ENCODE peak calls at places on chromosomes 5 and 9, in five cellular contexts. X, H, K, T and M are unnamed samples.

GRCh38 chr5:96052374-96052773 is 90.7 kb upstream of the ELL2 start:
- DNase-seq in X (no peak), H (no peak), K (no peak), T (no peak), M (no peak)

GRCh38 chr5:43432486-43433365 is 20.5 kb upstream of the CCL28 start:
- DNase-seq in X (peak), H (peak), K (no peak), T (peak), M (peak)

GRCh38 chr5:142295960-142296860 is 28.6 kb downstream of the SPRY4 start:
- DNase-seq in X (no peak), H (no peak), K (no peak), T (no peak), M (no peak)

GRCh38 chr9:86485359-86485758 is 131.1 kb upstream of the TUT7 start:
- DNase-seq in X (no peak), H (no peak), K (no peak), T (no peak), M (no peak)

GRCh38 chr9:88661759-88662158 is 126.8 kb downstream of the NXNL2 start:
- DNase-seq in X (no peak), H (no peak), K (no peak), T (no peak), M (no peak)

GRCh38 chr5:111115229-111115628 is 23.1 kb downstream of the WDR36 start:
- DNase-seq in X (no peak), H (no peak), K (no peak), T (no peak), M (no peak)

GRCh38 chr9:129619787-129620668 is 873 bp downstream of the C9orf50 start:
- DNase-seq in X (no peak), H (no peak), K (no peak), T (no peak), M (no peak)

GRCh38 chr9:134364391-134365114 is 38.3 kb downstream of the RXRA start:
- DNase-seq in X (no peak), H (no peak), K (no peak), T (no peak), M (no peak)

GRCh38 chr9:96159596-96159995 is 142.4 kb downstream of the HSD17B3 start:
- DNase-seq in X (no peak), H (no peak), K (no peak), T (no peak), M (no peak)

GRCh38 chr5:76326559-76327351 is 76.3 kb upstream of the IQGAP2 start:
- DNase-seq in X (no peak), H (no peak), K (no peak), T (no peak), M (no peak)

GRCh38 chr9:110744753-110745522 is 76.3 kb downstream of the MUSK start:
- DNase-seq in X (no peak), H (no peak), K (no peak), T (no peak), M (no peak)

GRCh38 chr9:126676102-126676684 is 62.5 kb downstream of the LMX1B start:
- DNase-seq in X (no peak), H (no peak), K (no peak), T (no peak), M (no peak)

GRCh38 chr5:531101-531748 is 7.0 kb upstream of the SLC9A3 start:
- DNase-seq in X (no peak), H (peak), K (no peak), T (no peak), M (peak)

GRCh38 chr9:134386951-134387831 is 60.9 kb downstream of the RXRA start:
- DNase-seq in X (peak), H (no peak), K (no peak), T (peak), M (no peak)

GRCh38 chr9:94808926-94809700 is 82.6 kb downstream of the AOPEP start:
- DNase-seq in X (no peak), H (no peak), K (no peak), T (no peak), M (no peak)

GRCh38 chr5:176173647-176174046 is 64.6 kb upstream of the SIMC1 start:
- DNase-seq in X (no peak), H (no peak), K (no peak), T (no peak), M (no peak)

GRCh38 chr9:94619012-94619411 is 20.3 kb downstream of the FBP1 start:
- DNase-seq in X (no peak), H (no peak), K (no peak), T (no peak), M (no peak)

GRCh38 chr5:163509288-163510040 is 4.0 kb downstream of the MAT2B start:
- DNase-seq in X (no peak), H (no peak), K (no peak), T (peak), M (no peak)

GRCh38 chr9:79120533-79121315 is 451.0 kb upstream of the TLE4 start:
- DNase-seq in X (no peak), H (no peak), K (no peak), T (no peak), M (no peak)

GRCh38 chr5:160449458-160449857 is 27.8 kb downstream of the PTTG1 start:
- DNase-seq in X (no peak), H (no peak), K (no peak), T (no peak), M (no peak)

GRCh38 chr9:111645806-111646205 is 14.7 kb downstream of the DNAJC25 start:
- DNase-seq in X (no peak), H (no peak), K (no peak), T (no peak), M (no peak)

GRCh38 chr5:1282139-1282992 is 12.5 kb downstream of the TERT start:
- DNase-seq in X (peak), H (no peak), K (no peak), T (no peak), M (peak)

GRCh38 chr5:92552206-92553160 is 1028.5 kb downstream of the NR2F1-AS1 start:
- DNase-seq in X (no peak), H (no peak), K (no peak), T (no peak), M (no peak)

GRCh38 chr9:97688654-97689053 is 8.5 kb downstream of the XPA start:
- DNase-seq in X (no peak), H (no peak), K (no peak), T (no peak), M (no peak)

GRCh38 chr9:72292874-72293607 is 72.0 kb downstream of the ZFAND5 start:
- DNase-seq in X (no peak), H (no peak), K (no peak), T (peak), M (no peak)